ENCODE peak calls at places on chromosome 16, in six cellular contexts. Z, D, V, J, T and Q are unnamed samples.

GRCh38 chr16:25066747-25067631 is 44.6 kb upstream of the LCMT1 start:
- DNase-seq in T (peak), V (peak), Z (peak), D (peak), J (peak), Q (peak)

GRCh38 chr16:13919330-13919682 is 648 bp upstream of the ERCC4 start:
- DNase-seq in J (no peak), D (no peak), T (peak), V (no peak), Z (peak), Q (no peak)

GRCh38 chr16:24826096-24826690 is 19.6 kb upstream of the SLC5A11 start:
- DNase-seq in J (no peak), T (no peak), Z (no peak), V (no peak), D (no peak), Q (no peak)

GRCh38 chr16:54772400-54772799 is 158.3 kb upstream of the IRX5 start:
- DNase-seq in V (no peak), J (no peak), D (no peak), Z (no peak), T (no peak), Q (no peak)

GRCh38 chr16:8854298-8854948 is 14.4 kb downstream of the CARHSP1 start:
- DNase-seq in J (no peak), V (no peak), D (no peak), Z (no peak), T (no peak), Q (no peak)

GRCh38 chr16:19559242-19559910 is 3.9 kb downstream of the VPS35L start:
- DNase-seq in J (no peak), D (peak), Z (peak), T (peak), V (no peak), Q (peak)

GRCh38 chr16:83233153-83233552 is 574.6 kb upstream of the HSBP1 start:
- DNase-seq in J (no peak), Z (peak), V (no peak), T (peak), D (no peak), Q (no peak)

GRCh38 chr16:57349212-57350031 is 9.2 kb upstream of the CCL22 start:
- DNase-seq in J (no peak), V (no peak), D (no peak), T (no peak), Z (no peak), Q (no peak)

GRCh38 chr16:4339909-4340308 is 11.2 kb downstream of the PAM16 start:
- DNase-seq in V (no peak), D (no peak), T (no peak), J (no peak), Z (peak), Q (no peak)

GRCh38 chr16:969508-970378 is 1.0 kb downstream of the LMF1 start:
- DNase-seq in V (no peak), J (no peak), T (no peak), Z (peak), D (no peak), Q (peak)

GRCh38 chr16:14576069-14576468 is 54.0 kb downstream of the PARN start:
- DNase-seq in T (no peak), Z (no peak), J (no peak), V (no peak), D (no peak), Q (no peak)

GRCh38 chr16:50153648-50154368 is 702 bp downstream of the TENT4B start:
- DNase-seq in V (no peak), Z (no peak), T (peak), J (no peak), D (no peak), Q (peak)

GRCh38 chr16:68227850-68228553 is 7.9 kb downstream of the ESRP2 start:
- DNase-seq in T (no peak), V (no peak), J (no peak), Z (no peak), D (no peak), Q (no peak)

GRCh38 chr16:61836804-61837398 is 199.3 kb downstream of the CDH8 start:
- DNase-seq in T (no peak), Z (no peak), J (no peak), V (no peak), D (peak), Q (peak)

GRCh38 chr16:77172964-77173363 is 18.0 kb upstream of the MON1B start:
- DNase-seq in J (no peak), D (no peak), Z (no peak), V (no peak), T (no peak), Q (no peak)

GRCh38 chr16:56998352-56998751 is 9.0 kb downstream of the NLRC5 start:
- DNase-seq in T (no peak), Z (no peak), J (no peak), D (no peak), V (no peak), Q (no peak)

GRCh38 chr16:50598256-50598894 is 50.2 kb downstream of the NKD1 start:
- DNase-seq in V (no peak), T (no peak), D (no peak), J (no peak), Z (no peak), Q (no peak)

GRCh38 chr16:31177136-31177535 is 2.8 kb upstream of the FUS start:
- DNase-seq in D (no peak), Z (peak), J (no peak), V (no peak), T (peak), Q (no peak)

GRCh38 chr16:9419161-9419560 is 327.7 kb downstream of the HAPSTR1 start:
- DNase-seq in J (no peak), T (no peak), Z (no peak), V (no peak), D (no peak), Q (no peak)

GRCh38 chr16:85205747-85206471 is 93.6 kb upstream of the CIBAR2 start:
- DNase-seq in T (peak), V (no peak), D (no peak), J (no peak), Z (peak), Q (peak)
- H2BK15ac ChIP-seq in T (peak), V (no peak), D (peak), J (peak), Z (peak), Q (no peak)

GRCh38 chr16:89425523-89425922 is 64.8 kb downstream of the ANKRD11 start:
- DNase-seq in J (no peak), D (no peak), Z (no peak), T (no peak), V (no peak), Q (no peak)

GRCh38 chr16:89420204-89420603 is 70.2 kb downstream of the ANKRD11 start:
- DNase-seq in V (no peak), Z (no peak), J (no peak), D (no peak), T (no peak), Q (no peak)

GRCh38 chr16:89422905-89423630 is 67.3 kb downstream of the ANKRD11 start:
- DNase-seq in Z (peak), T (peak), J (no peak), D (no peak), V (no peak), Q (no peak)

GRCh38 chr16:89423709-89424260 is 66.6 kb downstream of the ANKRD11 start:
- DNase-seq in V (no peak), D (no peak), T (no peak), J (no peak), Z (no peak), Q (no peak)

GRCh38 chr16:89422527-89422904 is 67.8 kb downstream of the ANKRD11 start:
- DNase-seq in Z (peak), D (no peak), J (no peak), V (no peak), T (no peak), Q (no peak)
- H2BK15ac ChIP-seq in Z (no peak), D (no peak), J (no peak), V (no peak), T (no peak), Q (no peak)

DNA sequence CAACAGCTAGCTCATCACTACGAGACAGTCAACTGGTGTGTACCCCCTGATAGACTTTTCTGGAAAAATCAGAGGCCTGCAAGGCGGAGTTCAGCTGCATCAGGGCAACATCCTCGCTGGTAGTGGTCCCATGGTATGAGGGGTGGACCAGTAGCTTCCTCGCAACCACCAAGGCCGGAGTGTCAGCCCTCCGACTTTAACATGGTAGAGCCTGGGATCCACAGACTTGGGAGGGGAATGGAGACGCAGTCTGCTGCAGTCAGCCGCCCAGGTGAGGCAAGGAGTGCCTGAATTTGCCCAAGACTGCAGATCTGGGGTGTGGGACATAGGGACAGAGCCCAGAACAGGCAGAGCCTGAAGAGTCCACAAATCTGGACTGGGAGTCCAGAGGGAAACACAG is 13.4 kb downstream of the ZG16B start:
- DNase-seq in V (no peak), J (no peak), D (no peak), T (no peak), Z (no peak), Q (no peak)
- H2BK15ac ChIP-seq in V (no peak), J (no peak), D (no peak), T (no peak), Z (no peak), Q (no peak)

DNA sequence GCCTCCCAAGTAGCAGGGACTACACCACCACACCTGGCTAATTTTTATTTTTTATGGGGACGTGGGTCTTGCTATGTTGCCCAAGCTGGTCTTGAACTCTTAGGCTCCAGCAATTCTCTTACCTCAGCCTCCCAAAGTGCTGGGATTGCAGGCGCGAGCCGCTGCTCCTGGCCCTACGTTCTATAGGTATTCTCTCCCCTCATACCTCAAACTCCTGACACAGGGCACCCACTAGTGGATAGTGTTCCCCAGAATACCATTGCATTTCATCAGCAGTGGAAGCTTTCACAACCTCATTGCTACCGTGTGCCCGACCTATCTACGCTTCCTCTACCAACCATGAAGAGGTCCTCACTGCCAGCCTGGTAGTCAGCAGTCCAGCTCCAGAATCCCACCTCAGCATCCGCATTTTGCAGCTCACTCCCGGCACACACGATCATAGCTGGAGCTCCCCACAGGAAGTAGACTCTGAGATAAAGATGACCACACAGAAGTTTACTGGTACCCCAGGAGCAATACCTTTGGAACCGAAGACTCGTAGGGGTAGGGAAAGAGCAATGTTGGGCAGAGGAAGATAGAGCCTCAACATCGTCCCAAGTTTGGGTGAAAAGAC is 9.3 kb downstream of the CTRB2 start:
- DNase-seq in T (no peak), V (no peak), D (no peak), J (no peak), Z (no peak), Q (peak)
- H2BK15ac ChIP-seq in T (no peak), V (no peak), D (no peak), J (no peak), Z (no peak), Q (no peak)